ENCODE peak calls at places on chromosomes 12 and 14, in seven cellular contexts. One of them, this sample, is unnamed.

GRCh38 chr14:39154594-39155189 is 15.4 kb downstream of the TRAPPC6B start:
- DNase-seq in esophagus squamous epithelium: no peak
- DNase-seq in HCT116: no peak
- DNase-seq in heart right ventricle: no peak
- DNase-seq in right atrium auricular region: no peak
- DNase-seq in ascending aorta: no peak
- DNase-seq in endothelial cell of umbilical vein: no peak
- DNase-seq in this sample: no peak

GRCh38 chr12:112855375-112855774 is 51.4 kb upstream of the OAS1 start:
- DNase-seq in esophagus squamous epithelium: no peak
- DNase-seq in HCT116: peak; percentile 12
- DNase-seq in heart right ventricle: no peak
- DNase-seq in right atrium auricular region: no peak
- DNase-seq in ascending aorta: no peak
- DNase-seq in endothelial cell of umbilical vein: no peak
- DNase-seq in this sample: no peak

GRCh38 chr14:89661392-89661791 is 244.4 kb upstream of the FOXN3 start:
- DNase-seq in esophagus squamous epithelium: no peak
- DNase-seq in HCT116: no peak
- DNase-seq in heart right ventricle: no peak
- DNase-seq in right atrium auricular region: no peak
- DNase-seq in ascending aorta: no peak
- DNase-seq in endothelial cell of umbilical vein: no peak
- DNase-seq in this sample: no peak

GRCh38 chr12:94698553-94698952 is 48.2 kb upstream of the TMCC3 start:
- DNase-seq in esophagus squamous epithelium: no peak
- DNase-seq in HCT116: no peak
- DNase-seq in heart right ventricle: no peak
- DNase-seq in right atrium auricular region: no peak
- DNase-seq in ascending aorta: no peak
- DNase-seq in endothelial cell of umbilical vein: no peak
- DNase-seq in this sample: no peak

GRCh38 chr12:84793558-84794367 is 118.8 kb downstream of the SLC6A15 start:
- DNase-seq in esophagus squamous epithelium: no peak
- DNase-seq in HCT116: no peak
- DNase-seq in heart right ventricle: no peak
- DNase-seq in right atrium auricular region: no peak
- DNase-seq in ascending aorta: no peak
- DNase-seq in endothelial cell of umbilical vein: no peak
- DNase-seq in this sample: no peak

GRCh38 chr12:124588689-124589318 is 21.4 kb upstream of the NCOR2 start:
- DNase-seq in esophagus squamous epithelium: no peak
- DNase-seq in HCT116: no peak
- DNase-seq in heart right ventricle: no peak
- DNase-seq in right atrium auricular region: peak; percentile 87
- DNase-seq in ascending aorta: no peak
- DNase-seq in endothelial cell of umbilical vein: peak; percentile 75
- DNase-seq in this sample: no peak

GRCh38 chr12:103924761-103925641 is 5.2 kb upstream of the HSP90B1 start:
- DNase-seq in esophagus squamous epithelium: no peak
- DNase-seq in HCT116: peak; percentile 39
- DNase-seq in heart right ventricle: no peak
- DNase-seq in right atrium auricular region: no peak
- DNase-seq in ascending aorta: no peak
- DNase-seq in endothelial cell of umbilical vein: no peak
- DNase-seq in this sample: no peak

GRCh38 chr12:110744176-110744575 is 1.5 kb upstream of the PPP1CC start:
- DNase-seq in esophagus squamous epithelium: no peak
- DNase-seq in HCT116: no peak
- DNase-seq in heart right ventricle: no peak
- DNase-seq in right atrium auricular region: peak; percentile 56
- DNase-seq in ascending aorta: no peak
- DNase-seq in endothelial cell of umbilical vein: peak; percentile 33
- DNase-seq in this sample: no peak

GRCh38 chr12:27186240-27186839 is 57.7 kb upstream of the STK38L start:
- DNase-seq in esophagus squamous epithelium: no peak
- DNase-seq in HCT116: no peak
- DNase-seq in heart right ventricle: no peak
- DNase-seq in right atrium auricular region: no peak
- DNase-seq in ascending aorta: no peak
- DNase-seq in endothelial cell of umbilical vein: no peak
- DNase-seq in this sample: no peak

GRCh38 chr12:30425445-30425844 is 270.2 kb downstream of the IPO8 start:
- DNase-seq in esophagus squamous epithelium: no peak
- DNase-seq in HCT116: no peak
- DNase-seq in heart right ventricle: no peak
- DNase-seq in right atrium auricular region: no peak
- DNase-seq in ascending aorta: no peak
- DNase-seq in endothelial cell of umbilical vein: no peak
- DNase-seq in this sample: no peak

GRCh38 chr12:30422844-30423243 is 272.8 kb downstream of the IPO8 start:
- DNase-seq in esophagus squamous epithelium: no peak
- DNase-seq in HCT116: no peak
- DNase-seq in heart right ventricle: no peak
- DNase-seq in right atrium auricular region: no peak
- DNase-seq in ascending aorta: no peak
- DNase-seq in endothelial cell of umbilical vein: no peak
- DNase-seq in this sample: no peak

GRCh38 chr12:30427555-30427954 is 268.1 kb downstream of the IPO8 start:
- DNase-seq in esophagus squamous epithelium: no peak
- DNase-seq in HCT116: no peak
- DNase-seq in heart right ventricle: no peak
- DNase-seq in right atrium auricular region: no peak
- DNase-seq in ascending aorta: no peak
- DNase-seq in endothelial cell of umbilical vein: no peak
- DNase-seq in this sample: no peak

GRCh38 chr12:30420561-30420960 is 275.1 kb downstream of the IPO8 start:
- DNase-seq in esophagus squamous epithelium: no peak
- DNase-seq in HCT116: no peak
- DNase-seq in heart right ventricle: no peak
- DNase-seq in right atrium auricular region: no peak
- DNase-seq in ascending aorta: no peak
- DNase-seq in endothelial cell of umbilical vein: no peak
- DNase-seq in this sample: no peak

GRCh38 chr12:30423330-30423729 is 272.3 kb downstream of the IPO8 start:
- DNase-seq in esophagus squamous epithelium: no peak
- DNase-seq in HCT116: no peak
- DNase-seq in heart right ventricle: no peak
- DNase-seq in right atrium auricular region: no peak
- DNase-seq in ascending aorta: no peak
- DNase-seq in endothelial cell of umbilical vein: no peak
- DNase-seq in this sample: no peak
- H3K4me3 ChIP-seq in esophagus squamous epithelium: no peak overlapping the region
- H3K4me3 ChIP-seq in HCT116: no peak overlapping the region
- H3K4me3 ChIP-seq in heart right ventricle: no peak overlapping the region
- H3K4me3 ChIP-seq in right atrium auricular region: no peak overlapping the region
- H3K4me3 ChIP-seq in ascending aorta: no peak overlapping the region
- H3K4me3 ChIP-seq in endothelial cell of umbilical vein: no peak overlapping the region
- H3K4me3 ChIP-seq in this sample: no peak overlapping the region

DNA sequence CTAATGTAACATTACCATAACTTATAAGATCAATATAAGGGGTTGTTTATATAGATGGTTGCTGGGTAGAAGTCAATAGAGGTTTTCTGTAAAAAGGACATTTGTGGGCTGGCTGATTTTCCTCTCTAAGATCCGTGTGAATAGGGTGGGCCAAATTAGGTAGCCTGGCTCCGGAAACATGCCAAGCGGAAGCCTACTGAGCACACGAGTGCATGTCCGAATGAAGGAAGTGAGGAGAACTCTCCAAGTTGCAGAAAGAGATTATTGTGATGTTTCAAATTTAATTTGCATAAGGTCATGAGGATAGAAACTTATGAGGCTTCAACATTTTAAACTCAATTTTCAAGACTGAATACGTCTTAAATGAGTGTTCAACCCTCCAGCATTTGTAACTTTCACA is 356.7 kb downstream of the SNAPC1 start:
- DNase-seq in esophagus squamous epithelium: no peak
- DNase-seq in HCT116: no peak
- DNase-seq in heart right ventricle: no peak
- DNase-seq in right atrium auricular region: no peak
- DNase-seq in ascending aorta: no peak
- DNase-seq in endothelial cell of umbilical vein: no peak
- DNase-seq in this sample: no peak
- H3K27me3 ChIP-seq in esophagus squamous epithelium: peaks cover 5% of the 10 kb centered on the region
- H3K27me3 ChIP-seq in HCT116: peaks cover 4% of the 10 kb centered on the region
- H3K27me3 ChIP-seq in heart right ventricle: peaks cover 4% of the 10 kb centered on the region
- H3K27me3 ChIP-seq in right atrium auricular region: peaks cover 8% of the 10 kb centered on the region
- H3K27me3 ChIP-seq in ascending aorta: no peaks in the 10 kb centered on the region
- H3K27me3 ChIP-seq in endothelial cell of umbilical vein: peaks cover 59% of the 10 kb centered on the region
- H3K27me3 ChIP-seq in this sample: peaks cover 35% of the 10 kb centered on the region

GRCh38 chr12:132740313-132740646 is 21.4 kb downstream of the ANKLE2 start:
- DNase-seq in esophagus squamous epithelium: no peak
- DNase-seq in HCT116: no peak
- DNase-seq in heart right ventricle: no peak
- DNase-seq in right atrium auricular region: no peak
- DNase-seq in ascending aorta: no peak
- DNase-seq in endothelial cell of umbilical vein: no peak
- DNase-seq in this sample: no peak
- H3K4me1 ChIP-seq in esophagus squamous epithelium: no peaks in the 10 kb centered on the region
- H3K4me1 ChIP-seq in HCT116: no peaks in the 10 kb centered on the region
- H3K4me1 ChIP-seq in heart right ventricle: no peaks in the 10 kb centered on the region
- H3K4me1 ChIP-seq in right atrium auricular region: no peaks in the 10 kb centered on the region
- H3K4me1 ChIP-seq in ascending aorta: no peaks in the 10 kb centered on the region
- H3K4me1 ChIP-seq in endothelial cell of umbilical vein: no peaks in the 10 kb centered on the region
- H3K4me1 ChIP-seq in this sample: no peaks in the 10 kb centered on the region

GRCh38 chr12:106602071-106602470 is 19.3 kb downstream of the RFX4 start:
- DNase-seq in esophagus squamous epithelium: no peak
- DNase-seq in HCT116: no peak
- DNase-seq in heart right ventricle: no peak
- DNase-seq in right atrium auricular region: no peak
- DNase-seq in ascending aorta: no peak
- DNase-seq in endothelial cell of umbilical vein: no peak
- DNase-seq in this sample: no peak

GRCh38 chr12:106600503-106600902 is 17.7 kb downstream of the RFX4 start:
- DNase-seq in esophagus squamous epithelium: no peak
- DNase-seq in HCT116: no peak
- DNase-seq in heart right ventricle: no peak
- DNase-seq in right atrium auricular region: no peak
- DNase-seq in ascending aorta: no peak
- DNase-seq in endothelial cell of umbilical vein: no peak
- DNase-seq in this sample: no peak

GRCh38 chr12:106599302-106599701 is 16.5 kb downstream of the RFX4 start:
- DNase-seq in esophagus squamous epithelium: no peak
- DNase-seq in HCT116: no peak
- DNase-seq in heart right ventricle: no peak
- DNase-seq in right atrium auricular region: no peak
- DNase-seq in ascending aorta: no peak
- DNase-seq in endothelial cell of umbilical vein: no peak
- DNase-seq in this sample: no peak

GRCh38 chr12:106601548-106601947 is 18.7 kb downstream of the RFX4 start:
- DNase-seq in esophagus squamous epithelium: no peak
- DNase-seq in HCT116: no peak
- DNase-seq in heart right ventricle: no peak
- DNase-seq in right atrium auricular region: no peak
- DNase-seq in ascending aorta: no peak
- DNase-seq in endothelial cell of umbilical vein: no peak
- DNase-seq in this sample: no peak

DNA sequence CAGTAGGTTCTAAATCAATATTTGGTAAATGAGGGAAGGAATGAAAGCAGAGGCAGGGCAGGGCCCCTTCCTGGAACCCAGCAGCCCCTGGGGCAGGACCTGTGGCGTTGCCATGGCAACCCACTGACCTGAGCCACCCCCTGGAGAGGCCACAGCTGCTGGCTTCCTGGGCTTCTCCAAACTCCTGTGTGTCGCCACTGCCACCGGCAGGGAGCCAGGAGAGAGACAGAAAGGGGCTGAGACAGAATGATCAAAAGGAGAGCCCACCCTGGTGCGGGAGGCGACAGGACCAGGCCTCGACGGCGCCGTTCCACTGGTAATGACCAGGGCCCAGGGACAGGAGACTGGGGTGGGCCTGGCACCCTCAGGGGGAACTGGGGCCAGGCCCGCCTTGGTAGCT is 18.2 kb downstream of the RFX4 start:
- DNase-seq in esophagus squamous epithelium: no peak
- DNase-seq in HCT116: no peak
- DNase-seq in heart right ventricle: no peak
- DNase-seq in right atrium auricular region: no peak
- DNase-seq in ascending aorta: no peak
- DNase-seq in endothelial cell of umbilical vein: no peak
- DNase-seq in this sample: no peak
- H3K4me3 ChIP-seq in esophagus squamous epithelium: no peak overlapping the region
- H3K4me3 ChIP-seq in HCT116: no peak overlapping the region
- H3K4me3 ChIP-seq in heart right ventricle: no peak overlapping the region
- H3K4me3 ChIP-seq in right atrium auricular region: no peak overlapping the region
- H3K4me3 ChIP-seq in ascending aorta: no peak overlapping the region
- H3K4me3 ChIP-seq in endothelial cell of umbilical vein: no peak overlapping the region
- H3K4me3 ChIP-seq in this sample: no peak overlapping the region

GRCh38 chr14:91375748-91376452 is 41.7 kb downstream of the CCDC88C start:
- DNase-seq in esophagus squamous epithelium: no peak
- DNase-seq in HCT116: no peak
- DNase-seq in heart right ventricle: no peak
- DNase-seq in right atrium auricular region: no peak
- DNase-seq in ascending aorta: no peak
- DNase-seq in endothelial cell of umbilical vein: no peak
- DNase-seq in this sample: no peak

GRCh38 chr14:91372680-91373495 is 44.7 kb downstream of the CCDC88C start:
- DNase-seq in esophagus squamous epithelium: no peak
- DNase-seq in HCT116: no peak
- DNase-seq in heart right ventricle: no peak
- DNase-seq in right atrium auricular region: no peak
- DNase-seq in ascending aorta: no peak
- DNase-seq in endothelial cell of umbilical vein: peak; percentile 36
- DNase-seq in this sample: no peak

GRCh38 chr14:91373591-91374245 is 43.9 kb downstream of the CCDC88C start:
- DNase-seq in esophagus squamous epithelium: no peak
- DNase-seq in HCT116: no peak
- DNase-seq in heart right ventricle: no peak
- DNase-seq in right atrium auricular region: no peak
- DNase-seq in ascending aorta: no peak
- DNase-seq in endothelial cell of umbilical vein: peak; percentile 63
- DNase-seq in this sample: no peak

GRCh38 chr14:91374897-91375747 is 42.5 kb downstream of the CCDC88C start:
- DNase-seq in esophagus squamous epithelium: no peak
- DNase-seq in HCT116: no peak
- DNase-seq in heart right ventricle: no peak
- DNase-seq in right atrium auricular region: no peak
- DNase-seq in ascending aorta: no peak
- DNase-seq in endothelial cell of umbilical vein: no peak
- DNase-seq in this sample: no peak

GRCh38 chr14:91374287-91374880 is 43.2 kb downstream of the CCDC88C start:
- DNase-seq in esophagus squamous epithelium: no peak
- DNase-seq in HCT116: no peak
- DNase-seq in heart right ventricle: no peak
- DNase-seq in right atrium auricular region: no peak
- DNase-seq in ascending aorta: no peak
- DNase-seq in endothelial cell of umbilical vein: peak; percentile 17
- DNase-seq in this sample: no peak
- H3K27me3 ChIP-seq in esophagus squamous epithelium: no peaks in the 10 kb centered on the region
- H3K27me3 ChIP-seq in HCT116: no peaks in the 10 kb centered on the region
- H3K27me3 ChIP-seq in heart right ventricle: no peaks in the 10 kb centered on the region
- H3K27me3 ChIP-seq in right atrium auricular region: no peaks in the 10 kb centered on the region
- H3K27me3 ChIP-seq in ascending aorta: no peaks in the 10 kb centered on the region
- H3K27me3 ChIP-seq in endothelial cell of umbilical vein: no peaks in the 10 kb centered on the region
- H3K27me3 ChIP-seq in this sample: no peaks in the 10 kb centered on the region

This sample was measured in uterus.